ENCODE peak calls at places on chromosomes 5 and 9, in seven cellular contexts. F is H9; O is OCI-M1; L is glomerular endothelial cell; P is GM18507; X is activated CD8-positive, alpha-beta T cell treated with anti-CD3 and anti-CD28 coated beads, Interleukin-2, amount 10 ng/mL, durations not matched to agents 7 days and 5 days; Z is non-pigmented ciliary epithelial cell. U is an unnamed sample.
A peak's percentile ranks its signal among the peaks of the same experiment; 100 is the strongest.

GRCh38 chr5:157917909-157918809 is 59.2 kb upstream of the CLINT1 start:
- DNase-seq in F (peak; percentile 82), O (peak; percentile 78), L (peak; percentile 41), P (no peak), X (peak; percentile 75), Z (peak; percentile 41), U (peak; percentile 56)

GRCh38 chr5:125137535-125137934 is 391.1 kb upstream of the ZNF608 start:
- DNase-seq in F (no peak), O (no peak), L (no peak), P (no peak), X (no peak), Z (no peak), U (no peak)

GRCh38 chr9:132878695-132879064 is at the start of gene SPACA9:
- DNase-seq in F (peak; percentile 76), O (peak; percentile 8), L (no peak), P (peak; percentile 30), X (peak; percentile 51), Z (no peak), U (peak; percentile 53)

GRCh38 chr9:112086627-112087026 is 88.5 kb downstream of the SUSD1 start:
- DNase-seq in F (no peak), O (peak; percentile 45), L (no peak), P (no peak), X (peak; percentile 4), Z (no peak), U (no peak)

GRCh38 chr5:71481441-71481840 is 26.0 kb downstream of the BDP1 start:
- DNase-seq in F (no peak), O (no peak), L (no peak), P (no peak), X (no peak), Z (no peak), U (no peak)

GRCh38 chr5:139458580-139459407 is 3.7 kb downstream of the ECSCR start:
- DNase-seq in F (no peak), O (no peak), L (no peak), P (no peak), X (peak; percentile 92), Z (no peak), U (peak; percentile 70)

GRCh38 chr5:17224858-17225436 is 7.5 kb downstream of the BASP1 start:
- DNase-seq in F (no peak), O (peak; percentile 8), L (no peak), P (no peak), X (no peak), Z (no peak), U (peak; percentile 32)

GRCh38 chr5:150208187-150209015 is 18.5 kb downstream of the SLC6A7 start:
- DNase-seq in F (no peak), O (no peak), L (no peak), P (no peak), X (no peak), Z (no peak), U (no peak)